ENCODE peak calls at places on chromosomes 6 and 20, in six cellular contexts. B is Right ventricle myocardium inferior; M is activated CD4-positive, alpha-beta T cell treated with anti-CD3 and anti-CD28 coated beads, Interleukin-2, amount 50 U/mL, for 4 hours; Z is GM04503; W is effector CD4-positive, alpha-beta T cell; P is ACHN. H is an unnamed sample.

GRCh38 chr20:23161968-23162696 is 76.0 kb upstream of the CD93 start:
- DNase-seq in P (peak), B (peak), M (no peak), W (no peak), Z (no peak), H (peak)

GRCh38 chr6:34359438-34360158 is 32.9 kb downstream of the NUDT3 start:
- DNase-seq in M (no peak), Z (no peak), B (no peak), P (no peak), W (no peak), H (no peak)

GRCh38 chr20:60749804-60750602 is 502.1 kb upstream of the CDH4 start:
- DNase-seq in W (no peak), Z (no peak), P (no peak), M (no peak), B (no peak), H (no peak)

GRCh38 chr6:50608421-50608820 is 104.9 kb upstream of the TFAP2D start:
- DNase-seq in P (no peak), Z (no peak), B (no peak), W (no peak), M (no peak), H (no peak)

GRCh38 chr6:41504526-41505021 is 41.6 kb upstream of the FOXP4 start:
- DNase-seq in P (no peak), M (no peak), B (no peak), Z (no peak), W (no peak), H (no peak)

GRCh38 chr20:60725311-60725906 is 526.7 kb upstream of the CDH4 start:
- DNase-seq in B (no peak), Z (no peak), W (no peak), P (no peak), M (no peak), H (no peak)

GRCh38 chr6:38110407-38111025 is 291.0 kb downstream of the ZFAND3 start:
- DNase-seq in B (no peak), M (no peak), P (no peak), W (no peak), Z (no peak), H (no peak)

GRCh38 chr20:37933797-37934633 is 31.1 kb downstream of the VSTM2L start:
- DNase-seq in Z (no peak), B (no peak), W (no peak), M (no peak), P (no peak), H (no peak)

GRCh38 chr20:37649635-37650244 is 44.1 kb upstream of the CTNNBL1 start:
- DNase-seq in M (no peak), P (no peak), W (no peak), Z (no peak), B (no peak), H (no peak)

GRCh38 chr6:139449611-139450000 is 75.2 kb upstream of the CITED2 start:
- DNase-seq in W (no peak), B (no peak), M (no peak), Z (no peak), P (no peak), H (no peak)

H was measured in LoVo.